ENCODE peak calls at places on chromosome 1, in eight cellular contexts. B is endothelial cell, K is GM06990, Q is HL-60, X is omental fat pad, J is stomach, R is AG09309, W is testis. F is an unnamed sample.

GRCh38 chr1:203095061-203095690 is 9.4 kb upstream of the MYOG start:
- DNase-seq in B (no peak), K (no peak), Q (no peak), X (no peak), J (no peak), R (no peak), W (no peak), F (no peak)

GRCh38 chr1:37146071-37146470 is 111.8 kb upstream of the GRIK3 start:
- DNase-seq in B (no peak), K (no peak), Q (no peak), X (no peak), J (no peak), R (no peak), W (no peak), F (no peak)

GRCh38 chr1:41485605-41486004 is 1.1 kb upstream of the EDN2 start:
- DNase-seq in B (no peak), K (no peak), Q (no peak), X (no peak), J (no peak), R (no peak), W (no peak), F (no peak)

GRCh38 chr1:41404308-41404755 is 43.1 kb downstream of the FOXO6 start:
- DNase-seq in B (peak), K (no peak), Q (peak), X (no peak), J (no peak), R (no peak), W (no peak), F (no peak)

GRCh38 chr1:216566809-216567208 is 143.6 kb upstream of the USH2A start:
- DNase-seq in B (no peak), K (no peak), Q (no peak), X (no peak), J (no peak), R (no peak), W (no peak), F (no peak)

GRCh38 chr1:214551052-214551435 is 358 bp downstream of the PTPN14 start:
- DNase-seq in B (no peak), K (no peak), Q (no peak), X (no peak), J (peak), R (no peak), W (peak), F (no peak)

GRCh38 chr1:234980657-234981396 is 147.8 kb downstream of the TOMM20 start:
- DNase-seq in B (no peak), K (peak), Q (peak), X (peak), J (peak), R (peak), W (peak), F (no peak)

GRCh38 chr1:185154912-185155513 is 1.7 kb downstream of the TRMT1L start:
- DNase-seq in B (no peak), K (no peak), Q (no peak), X (no peak), J (no peak), R (no peak), W (no peak), F (no peak)

GRCh38 chr1:84116558-84116957 is 27.5 kb upstream of the PRKACB start:
- DNase-seq in B (no peak), K (no peak), Q (no peak), X (no peak), J (no peak), R (no peak), W (no peak), F (no peak)

GRCh38 chr1:59543211-59543668 is 246.3 kb downstream of the FGGY start:
- DNase-seq in B (no peak), K (no peak), Q (no peak), X (no peak), J (no peak), R (no peak), W (no peak), F (no peak)

GRCh38 chr1:161843156-161843555 is 77.0 kb downstream of the ATF6 start:
- DNase-seq in B (no peak), K (no peak), Q (no peak), X (no peak), J (no peak), R (no peak), W (no peak), F (no peak)

GRCh38 chr1:79044974-79045650 is 38.6 kb upstream of the ADGRL4 start:
- DNase-seq in B (peak), K (no peak), Q (no peak), X (no peak), J (no peak), R (no peak), W (no peak), F (no peak)

GRCh38 chr1:65200411-65200810 is 52.4 kb downstream of the AK4 start:
- DNase-seq in B (no peak), K (no peak), Q (no peak), X (no peak), J (no peak), R (no peak), W (no peak), F (no peak)

DNA sequence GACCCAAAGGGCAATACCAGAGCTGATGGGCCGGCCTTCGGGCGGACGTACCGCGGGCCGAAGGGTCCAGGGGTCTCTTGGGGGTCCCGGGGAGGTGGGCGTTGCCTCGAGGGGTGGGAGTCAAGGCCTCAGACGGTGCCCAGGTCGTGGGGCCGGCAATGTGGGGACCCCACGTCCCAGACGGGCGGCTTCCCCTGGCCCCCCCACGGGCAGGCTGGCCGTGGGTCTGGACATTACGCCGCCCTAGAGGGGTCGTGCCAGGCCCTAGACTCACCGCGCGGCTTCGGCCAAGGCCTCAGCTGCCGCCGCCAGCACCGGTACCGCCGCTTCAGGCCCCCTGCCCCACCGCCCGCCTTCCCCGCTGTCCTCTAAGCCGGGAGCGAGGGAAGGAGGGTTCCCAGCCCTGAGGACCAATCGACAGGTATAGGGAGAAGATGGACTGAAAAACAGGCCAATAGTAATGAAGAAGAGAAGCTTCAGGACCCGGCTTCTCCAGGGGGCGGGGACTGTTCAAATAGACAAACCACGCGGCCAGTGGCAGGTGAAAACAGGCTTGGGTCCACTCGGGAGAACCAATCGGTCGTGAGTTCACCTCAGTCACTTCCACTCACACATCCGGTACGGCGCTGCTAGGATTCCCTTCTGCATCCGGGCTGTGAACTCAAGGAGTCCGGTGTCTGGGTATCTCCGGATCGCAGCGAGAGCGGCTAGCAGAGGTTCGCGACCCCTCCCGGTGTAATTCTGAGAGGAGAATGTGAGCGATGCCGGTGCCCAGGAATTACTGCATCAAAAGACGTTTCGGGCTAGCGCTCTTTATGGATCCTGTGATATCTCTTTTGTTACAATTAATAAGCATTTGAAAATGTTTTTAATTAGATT is at the start of gene MTOR:
- DNase-seq in B (peak), K (peak), Q (peak), X (peak), J (peak), R (peak), W (peak), F (peak)
- TF ChIP-seq CTCF in B (no peak), K (peak), Q (no peak), X (no peak), J (no peak), R (peak), W (no peak), F (peak)

GRCh38 chr1:29239142-29239541 is 2.8 kb downstream of the PTPRU start:
- DNase-seq in B (no peak), K (no peak), Q (no peak), X (no peak), J (no peak), R (no peak), W (no peak), F (no peak)

GRCh38 chr1:29237906-29238600 is 1.7 kb downstream of the PTPRU start:
- DNase-seq in B (peak), K (peak), Q (no peak), X (no peak), J (peak), R (no peak), W (peak), F (no peak)

GRCh38 chr1:29238601-29238964 is 2.3 kb downstream of the PTPRU start:
- DNase-seq in B (no peak), K (no peak), Q (no peak), X (no peak), J (no peak), R (no peak), W (no peak), F (no peak)

GRCh38 chr1:29240986-29241385 is 4.7 kb downstream of the PTPRU start:
- DNase-seq in B (no peak), K (no peak), Q (no peak), X (no peak), J (no peak), R (no peak), W (no peak), F (no peak)

GRCh38 chr1:29240400-29240837 is 4.1 kb downstream of the PTPRU start:
- DNase-seq in B (peak), K (no peak), Q (no peak), X (no peak), J (no peak), R (no peak), W (no peak), F (no peak)
- TF ChIP-seq CTCF in B (peak), K (peak), Q (no peak), X (no peak), J (no peak), R (peak), W (no peak), F (peak)

DNA sequence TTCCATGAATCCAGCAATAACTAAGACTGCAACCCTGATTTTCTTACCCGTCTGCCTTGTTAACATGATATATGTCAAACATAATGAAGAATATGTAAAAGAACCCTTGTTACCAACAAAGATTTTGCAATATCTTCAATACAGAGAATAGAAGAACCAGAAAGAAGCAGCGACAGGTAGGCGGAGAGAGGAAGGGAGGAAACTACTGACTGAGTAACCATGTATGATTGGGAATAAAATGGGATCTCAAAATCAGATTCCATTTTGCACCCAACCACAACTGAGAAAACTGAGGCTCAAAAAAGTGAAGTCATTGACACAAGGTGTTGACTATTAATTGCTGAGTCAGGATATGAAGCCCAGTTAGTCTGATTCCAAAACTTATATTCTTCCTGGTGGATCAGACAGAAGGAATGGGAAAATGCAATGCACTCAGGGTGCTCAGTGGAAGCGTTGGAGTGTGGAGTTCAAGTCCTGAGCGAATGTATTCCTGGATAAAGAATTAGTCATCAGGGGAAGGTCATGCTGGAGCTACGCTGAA is 293.3 kb upstream of the GREM2 start:
- DNase-seq in B (no peak), K (no peak), Q (no peak), X (no peak), J (no peak), R (no peak), W (no peak), F (no peak)
- TF ChIP-seq CTCF in B (no peak), K (no peak), Q (no peak), X (no peak), J (no peak), R (no peak), W (no peak), F (no peak)

GRCh38 chr1:109191377-109191776 is 22.3 kb upstream of the SARS1 start:
- DNase-seq in B (no peak), K (no peak), Q (no peak), X (no peak), J (no peak), R (no peak), W (no peak), F (no peak)
- TF ChIP-seq CTCF in B (no peak), K (peak), Q (no peak), X (no peak), J (no peak), R (no peak), W (no peak), F (no peak)

F was measured in D721Med.